ENCODE peak calls at places on chromosomes 4 and X, in six cellular contexts. M is Peyer's patch; W is activated gamma-delta T cell; N is stimulated activated CD4-positive, alpha-beta T cell treated with anti-CD3 and anti-CD28 coated beads, Interleukin-2, amount 100 ng/mL, for 24 hours; F is activated CD4-positive, alpha-beta T cell treated with anti-CD3 and anti-CD28 coated beads, Interleukin-2, amount 50 U/mL, for 24 hours; A is HS-5. J is an unnamed sample.

GRCh38 chrX:41923925-41924693 is 755 bp upstream of the CASK start:
- DNase-seq in W (no peak), M (peak), F (peak), N (peak), A (no peak), J (no peak)

GRCh38 chr4:7821245-7822165 is 118.2 kb downstream of the AFAP1 start:
- DNase-seq in A (no peak), F (no peak), N (no peak), M (no peak), W (no peak), J (no peak)

GRCh38 chrX:18461431-18461830 is 36.0 kb downstream of the CDKL5 start:
- DNase-seq in A (no peak), W (no peak), M (no peak), N (no peak), F (no peak), J (no peak)

GRCh38 chr4:106541253-106541652 is 172.7 kb upstream of the GIMD1 start:
- DNase-seq in M (no peak), N (no peak), A (peak), F (no peak), W (no peak), J (no peak)

GRCh38 chr4:82201805-82202636 is 171.8 kb downstream of the HNRNPD start:
- DNase-seq in N (peak), F (peak), W (no peak), A (peak), M (peak), J (peak)

GRCh38 chr4:99008051-99008450 is 12.5 kb downstream of the METAP1 start:
- DNase-seq in N (no peak), F (no peak), M (no peak), W (no peak), A (no peak), J (no peak)

GRCh38 chr4:88823058-88823919 is 125.7 kb upstream of the NAP1L5 start:
- DNase-seq in A (peak), M (peak), F (peak), N (peak), W (no peak), J (peak)

GRCh38 chr4:57443308-57444243 is 333.4 kb upstream of the IGFBP7 start:
- DNase-seq in F (no peak), N (no peak), W (no peak), M (no peak), A (no peak), J (no peak)

GRCh38 chr4:41024556-41025491 is 189.5 kb downstream of the APBB2 start:
- DNase-seq in W (no peak), F (no peak), A (no peak), M (no peak), N (no peak), J (no peak)

GRCh38 chr4:175253184-175253902 is 335.2 kb downstream of the ADAM29 start:
- DNase-seq in A (no peak), F (no peak), M (no peak), N (no peak), W (no peak), J (no peak)

GRCh38 chr4:148065069-148065468 is 333.2 kb downstream of the ARHGAP10 start:
- DNase-seq in W (no peak), N (no peak), M (no peak), F (no peak), A (no peak), J (peak)

GRCh38 chrX:110412971-110413726 is 54.5 kb downstream of the RTL9 start:
- DNase-seq in A (no peak), F (peak), M (peak), N (peak), W (no peak), J (no peak)

GRCh38 chr4:153976954-153977353 is 188.1 kb upstream of the SFRP2 start:
- DNase-seq in M (no peak), F (no peak), W (no peak), A (no peak), N (no peak), J (no peak)

GRCh38 chr4:26145212-26145611 is 175.6 kb upstream of the RBPJ start:
- DNase-seq in F (no peak), A (no peak), W (no peak), M (no peak), N (no peak), J (no peak)

J was measured in AG09319.